ENCODE peak calls at places on chromosomes 2 and 18, in five cellular contexts. R is PC-9, O is hepatocyte, W is A673, H is RWPE2. P is an unnamed sample.

GRCh38 chr18:22753130-22753831 is 179.8 kb upstream of the RBBP8 start:
- DNase-seq in O (no peak), H (no peak), W (no peak), R (no peak), P (no peak)

GRCh38 chr2:109333414-109334194 is 204.6 kb downstream of the SH3RF3 start:
- DNase-seq in R (no peak), O (no peak), W (no peak), H (no peak), P (no peak)

GRCh38 chr2:63488118-63488713 is 100.1 kb downstream of the WDPCP start:
- DNase-seq in W (peak), O (peak), H (no peak), R (peak), P (peak)

GRCh38 chr2:54438271-54438670 is 17.9 kb upstream of the SPTBN1 start:
- DNase-seq in W (no peak), H (no peak), R (no peak), O (no peak), P (no peak)

GRCh38 chr2:215314896-215315295 is 3.0 kb downstream of the ATIC start:
- DNase-seq in H (no peak), W (no peak), R (peak), O (no peak), P (no peak)

GRCh38 chr2:242001853-242002252 is 132.3 kb downstream of the RTP5 start:
- DNase-seq in O (no peak), R (no peak), H (no peak), W (no peak), P (no peak)

GRCh38 chr2:130390460-130391057 is 34.7 kb downstream of the PTPN18 start:
- DNase-seq in O (no peak), H (no peak), W (no peak), R (peak), P (peak)

GRCh38 chr2:205683179-205683978 is 1.1 kb downstream of the NRP2 start:
- DNase-seq in H (no peak), O (no peak), W (no peak), R (no peak), P (no peak)

GRCh38 chr18:26103579-26103978 is 13.2 kb upstream of the SS18 start:
- DNase-seq in O (peak), R (no peak), W (peak), H (no peak), P (peak)

GRCh38 chr2:142140434-142140845 is 9.6 kb upstream of the LRP1B start:
- DNase-seq in W (peak), H (no peak), O (peak), R (no peak), P (peak)

GRCh38 chr2:183117226-183117625 is 7.0 kb upstream of the NUP35 start:
- DNase-seq in R (no peak), W (no peak), H (no peak), O (no peak), P (no peak)

GRCh38 chr2:209637293-209637692 is 134.3 kb upstream of the UNC80 start:
- DNase-seq in R (no peak), H (no peak), O (no peak), W (no peak), P (no peak)

GRCh38 chr2:86512034-86512433 is 51.2 kb downstream of the CHMP3 start:
- DNase-seq in H (no peak), O (no peak), W (no peak), R (no peak), P (no peak)

GRCh38 chr2:215654177-215654850 is 218.4 kb upstream of the FN1 start:
- DNase-seq in H (no peak), R (no peak), O (peak), W (peak), P (peak)

GRCh38 chr18:21769206-21769605 is 28.6 kb downstream of the MIB1 start:
- DNase-seq in O (no peak), R (no peak), W (no peak), H (no peak), P (no peak)

GRCh38 chr2:43419886-43420285 is 176.0 kb downstream of the THADA start:
- DNase-seq in H (no peak), O (no peak), R (no peak), W (no peak), P (no peak)

GRCh38 chr2:74982581-74982980 is 24.1 kb downstream of the POLE4 start:
- DNase-seq in H (no peak), O (no peak), R (no peak), W (no peak), P (no peak)
- H3K4me3 ChIP-seq in H (no peak), O (no peak), R (no peak), W (no peak), P (no peak)

GRCh38 chr2:113138428-113139322 is 11.3 kb downstream of the IL1RN start:
- DNase-seq in O (peak), W (peak), H (no peak), R (peak), P (no peak)
- TF ChIP-seq CTCF in O (peak), W (peak), H (peak), R (peak), P (peak)

GRCh38 chr2:70089946-70090523 is 2.8 kb downstream of the PCBP1 start:
- DNase-seq in O (no peak), W (peak), H (no peak), R (no peak), P (no peak)
- H3K4me3 ChIP-seq in O (peak), W (peak), H (no peak), R (peak), P (no peak)

GRCh38 chr2:125224188-125224587 is 1199.1 kb downstream of the CNTNAP5 start:
- DNase-seq in O (no peak), R (no peak), W (no peak), H (no peak), P (no peak)

GRCh38 chr2:125224830-125225229 is 1199.7 kb downstream of the CNTNAP5 start:
- DNase-seq in O (no peak), R (no peak), H (no peak), W (no peak), P (no peak)

DNA sequence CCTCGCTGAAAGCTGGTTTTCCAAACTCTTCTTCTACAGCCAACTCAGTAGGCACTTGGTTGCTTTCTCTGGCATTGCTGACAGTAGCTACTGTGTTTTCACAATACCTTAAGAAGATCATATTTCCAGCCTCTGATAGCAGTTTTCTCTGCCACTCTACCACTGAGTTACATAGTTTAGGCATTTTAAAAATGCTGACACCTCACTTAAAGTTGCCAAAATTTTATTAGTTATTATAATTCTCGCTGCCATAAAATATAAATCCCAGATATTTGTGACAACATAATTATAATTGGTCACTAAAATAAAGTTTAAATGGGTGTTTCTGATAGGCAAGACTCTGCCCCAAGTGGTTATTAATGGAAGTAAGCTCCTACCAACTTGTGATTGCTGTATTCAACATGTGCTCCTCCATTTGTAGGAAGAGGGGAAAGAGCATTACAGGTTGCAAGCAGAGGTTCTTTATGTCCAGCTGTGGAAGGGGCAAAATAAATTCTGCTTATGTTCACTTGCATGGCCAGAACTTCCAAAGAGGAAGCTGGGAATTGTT is 1202.8 kb downstream of the CNTNAP5 start:
- DNase-seq in H (no peak), O (no peak), R (no peak), W (no peak), P (no peak)
- TF ChIP-seq CTCF in H (peak), O (peak), R (peak), W (no peak), P (peak)

GRCh38 chr2:169011698-169012097 is 19.4 kb downstream of the ABCB11 start:
- DNase-seq in R (no peak), W (no peak), O (no peak), H (no peak), P (no peak)

GRCh38 chr2:169010180-169010579 is 20.9 kb downstream of the ABCB11 start:
- DNase-seq in O (no peak), W (no peak), H (no peak), R (no peak), P (no peak)

GRCh38 chr2:169013628-169014026 is 17.5 kb downstream of the ABCB11 start:
- DNase-seq in H (no peak), R (no peak), O (no peak), W (no peak), P (no peak)

GRCh38 chr2:169012812-169013627 is 18.1 kb downstream of the ABCB11 start:
- DNase-seq in W (no peak), H (no peak), R (no peak), O (no peak), P (no peak)

DNA sequence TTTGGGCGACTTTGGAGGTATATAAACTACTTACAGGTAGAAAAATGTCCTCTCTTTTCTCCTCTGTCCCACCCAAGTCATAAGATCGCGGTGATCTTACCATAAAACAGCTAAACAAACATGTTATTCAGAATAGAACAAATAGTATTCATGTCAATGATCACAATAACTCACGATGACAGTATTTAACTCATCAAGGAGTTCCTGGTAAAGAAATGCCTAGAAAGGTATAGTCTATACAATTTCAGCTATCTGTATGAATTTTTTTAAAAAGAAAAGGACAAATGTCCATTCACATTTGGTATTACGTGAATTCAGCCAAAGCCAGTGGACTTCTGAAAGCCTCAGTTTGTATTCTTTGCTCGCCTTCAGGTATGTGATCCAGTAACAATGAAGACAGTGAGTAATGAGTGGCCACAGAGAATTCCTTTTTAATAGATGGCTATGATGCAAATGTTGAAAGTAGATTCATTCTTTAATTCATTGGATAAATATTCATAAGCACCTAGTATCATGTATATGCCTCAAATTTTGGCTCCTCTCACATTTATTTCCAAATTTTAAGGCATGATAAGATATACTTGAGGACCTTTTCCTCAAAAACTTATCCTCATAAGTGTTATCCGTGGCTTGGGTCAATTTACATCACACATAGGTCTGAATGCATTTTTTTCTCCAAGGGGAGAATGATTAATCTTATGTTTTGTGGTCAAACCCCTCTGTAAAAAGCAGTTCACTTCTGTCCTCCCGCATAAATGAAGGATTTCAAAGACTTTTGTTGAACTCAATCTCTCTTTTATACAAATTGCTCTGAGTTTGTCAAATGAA is 20.3 kb downstream of the ABCB11 start:
- DNase-seq in H (no peak), W (no peak), O (no peak), R (no peak), P (no peak)
- H3K4me3 ChIP-seq in H (no peak), W (no peak), O (no peak), R (no peak), P (no peak)

DNA sequence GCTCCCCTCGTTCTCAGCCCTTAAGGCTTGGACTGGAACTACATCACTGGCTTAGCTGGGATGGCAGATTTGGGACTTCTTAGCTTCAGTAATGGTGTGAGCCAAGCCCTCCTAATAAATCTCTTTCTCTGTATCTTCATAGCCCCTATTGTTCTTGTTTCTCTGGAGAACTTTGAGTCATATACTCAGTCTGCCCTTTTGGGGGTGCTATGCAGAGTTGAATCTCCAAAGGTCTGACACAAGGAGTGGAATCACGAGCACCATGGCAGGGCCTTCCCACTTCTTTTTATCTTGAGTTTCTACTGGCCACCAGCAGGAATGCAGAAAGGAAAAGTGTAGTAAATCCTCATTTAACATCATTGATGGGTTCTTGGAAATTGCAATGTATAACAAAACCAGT is 13.3 kb upstream of the TGFA start:
- DNase-seq in R (no peak), H (no peak), O (no peak), W (no peak), P (no peak)
- TF ChIP-seq CTCF in R (no peak), H (no peak), O (no peak), W (no peak), P (no peak)

GRCh38 chr2:66437601-66438497 is 2.9 kb downstream of the MEIS1 start:
- DNase-seq in O (peak), R (no peak), H (no peak), W (peak), P (no peak)
- H3K4me3 ChIP-seq in O (peak), R (no peak), H (peak), W (peak), P (no peak)

GRCh38 chr18:40932862-40933261 is 1022.2 kb upstream of the PIK3C3 start:
- DNase-seq in W (no peak), O (no peak), R (no peak), H (no peak), P (no peak)
- TF ChIP-seq CTCF in W (no peak), O (no peak), R (no peak), H (no peak), P (no peak)

DNA sequence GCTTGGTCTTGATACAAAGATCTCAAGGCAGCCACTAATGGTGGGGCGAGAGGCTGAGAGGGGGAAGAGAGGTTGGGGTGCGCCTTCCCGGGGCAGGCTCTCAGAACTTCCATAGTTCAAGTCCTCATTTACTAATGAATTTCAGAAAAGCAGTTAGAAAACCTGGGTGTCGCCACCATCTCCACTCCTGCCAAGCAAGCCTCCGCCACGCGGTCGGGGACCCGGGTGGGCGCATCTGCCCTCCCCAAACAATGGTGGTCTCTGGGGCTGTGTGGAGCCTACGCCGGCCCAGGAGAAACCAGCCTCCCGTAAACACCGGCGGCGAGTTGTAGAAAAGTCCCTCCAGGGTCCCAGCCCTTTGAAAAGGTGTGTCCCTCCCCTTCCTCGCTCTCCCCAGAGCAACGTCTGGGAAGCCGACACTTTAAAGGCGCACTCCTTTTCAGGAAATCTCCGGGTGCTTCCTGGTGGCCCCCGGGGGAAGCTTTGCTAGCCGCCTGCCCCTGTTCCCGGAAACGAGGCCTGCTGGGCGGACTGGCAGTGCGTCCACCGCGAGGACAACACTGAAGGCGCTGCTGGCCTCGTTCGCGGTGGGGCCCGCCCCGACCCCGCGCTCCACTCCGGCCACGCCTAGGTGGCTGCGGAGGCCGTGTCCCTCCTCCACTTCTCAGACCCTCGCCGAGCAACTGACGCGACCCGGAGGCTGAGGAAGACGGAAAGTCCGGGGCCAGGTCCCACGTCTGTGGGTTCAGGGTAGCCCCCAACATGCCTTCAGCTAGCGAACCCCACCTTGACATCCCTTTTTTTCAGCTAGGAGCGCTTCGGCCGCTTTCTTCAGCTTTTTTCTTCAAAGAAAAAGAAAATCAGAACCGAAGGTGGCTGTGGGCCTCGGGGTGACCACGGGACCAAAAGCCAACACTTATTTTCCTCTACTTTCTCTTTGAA is 16.8 kb downstream of the EVX2 start:
- DNase-seq in W (no peak), O (no peak), H (no peak), R (no peak), P (no peak)
- H3K4me3 ChIP-seq in W (no peak), O (no peak), H (no peak), R (no peak), P (no peak)

GRCh38 chr2:235780410-235780809 is 286.6 kb downstream of the AGAP1 start:
- DNase-seq in R (no peak), W (no peak), H (no peak), O (no peak), P (no peak)

GRCh38 chr2:235774153-235774552 is 280.3 kb downstream of the AGAP1 start:
- DNase-seq in R (no peak), O (no peak), H (no peak), W (no peak), P (no peak)

GRCh38 chr2:235776531-235776930 is 282.7 kb downstream of the AGAP1 start:
- DNase-seq in W (no peak), R (no peak), O (no peak), H (no peak), P (no peak)

GRCh38 chr2:235779444-235779896 is 285.6 kb downstream of the AGAP1 start:
- DNase-seq in H (no peak), R (peak), W (peak), O (peak), P (peak)
- TF ChIP-seq CTCF in H (peak), R (peak), W (peak), O (peak), P (peak)